ENCODE peak calls at places on chromosome 13, in five cellular contexts. One of them, this sample, is unnamed.
A peak's percentile ranks its signal among the peaks of the same experiment; 100 is the strongest.

GRCh38 chr13:21673592-21674270 is 2.9 kb downstream of the FGF9 start:
- DNase-seq in HCT116: no peak
- DNase-seq in K562: peak; percentile 17
- DNase-seq in SK-N-SH: peak; percentile 83
- DNase-seq in GM12878: no peak
- DNase-seq in this sample: peak; percentile 89

GRCh38 chr13:51826606-51827005 is 18.4 kb downstream of the TMEM272 start:
- DNase-seq in SK-N-SH: no peak
- DNase-seq in GM12878: no peak
- DNase-seq in HCT116: no peak
- DNase-seq in K562: no peak
- DNase-seq in this sample: no peak

GRCh38 chr13:43123856-43124255 is 100.5 kb downstream of the DNAJC15 start:
- DNase-seq in GM12878: no peak
- DNase-seq in HCT116: no peak
- DNase-seq in K562: no peak
- DNase-seq in SK-N-SH: no peak
- DNase-seq in this sample: no peak

GRCh38 chr13:26401069-26401468 is 147.1 kb downstream of the CDK8 start:
- DNase-seq in K562: no peak
- DNase-seq in SK-N-SH: no peak
- DNase-seq in HCT116: no peak
- DNase-seq in GM12878: no peak
- DNase-seq in this sample: no peak

GRCh38 chr13:51942189-51942588 is 69.1 kb downstream of the ATP7B start:
- DNase-seq in SK-N-SH: no peak
- DNase-seq in HCT116: peak; percentile 19
- DNase-seq in GM12878: no peak
- DNase-seq in K562: no peak
- DNase-seq in this sample: no peak

GRCh38 chr13:22271963-22272362 is 601.1 kb downstream of the FGF9 start:
- DNase-seq in HCT116: no peak
- DNase-seq in SK-N-SH: no peak
- DNase-seq in GM12878: no peak
- DNase-seq in K562: no peak
- DNase-seq in this sample: no peak

GRCh38 chr13:75938811-75939525 is 302.8 kb downstream of the LMO7 start:
- DNase-seq in GM12878: no peak
- DNase-seq in SK-N-SH: no peak
- DNase-seq in K562: no peak
- DNase-seq in HCT116: no peak
- DNase-seq in this sample: no peak

GRCh38 chr13:44249439-44249838 is 124.2 kb upstream of the SERP2 start:
- DNase-seq in HCT116: no peak
- DNase-seq in GM12878: no peak
- DNase-seq in K562: no peak
- DNase-seq in SK-N-SH: no peak
- DNase-seq in this sample: peak; percentile 9

GRCh38 chr13:99009987-99010551 is 32.2 kb upstream of the DOCK9 start:
- DNase-seq in HCT116: no peak
- DNase-seq in SK-N-SH: no peak
- DNase-seq in GM12878: no peak
- DNase-seq in K562: no peak
- DNase-seq in this sample: no peak

GRCh38 chr13:78382946-78383542 is 220.3 kb downstream of the POU4F1 start:
- DNase-seq in K562: no peak
- DNase-seq in GM12878: no peak
- DNase-seq in HCT116: no peak
- DNase-seq in SK-N-SH: no peak
- DNase-seq in this sample: no peak

GRCh38 chr13:71780546-71780945 is 86.5 kb downstream of the DACH1 start:
- DNase-seq in GM12878: no peak
- DNase-seq in SK-N-SH: no peak
- DNase-seq in K562: no peak
- DNase-seq in HCT116: no peak
- DNase-seq in this sample: no peak

GRCh38 chr13:107576430-107576829 is 638.9 kb downstream of the LIG4 start:
- DNase-seq in SK-N-SH: no peak
- DNase-seq in HCT116: no peak
- DNase-seq in GM12878: no peak
- DNase-seq in K562: no peak
- DNase-seq in this sample: no peak

GRCh38 chr13:44688652-44689051 is 112.5 kb upstream of the TSC22D1 start:
- DNase-seq in SK-N-SH: no peak
- DNase-seq in K562: no peak
- DNase-seq in GM12878: no peak
- DNase-seq in HCT116: no peak
- DNase-seq in this sample: no peak

GRCh38 chr13:98496966-98497365 is 79.9 kb downstream of the STK24 start:
- DNase-seq in GM12878: no peak
- DNase-seq in SK-N-SH: no peak
- DNase-seq in K562: no peak
- DNase-seq in HCT116: no peak
- DNase-seq in this sample: no peak

GRCh38 chr13:110651726-110652230 is 36.4 kb downstream of the NAXD start:
- DNase-seq in HCT116: no peak
- DNase-seq in K562: no peak
- DNase-seq in SK-N-SH: no peak
- DNase-seq in GM12878: no peak
- DNase-seq in this sample: no peak

GRCh38 chr13:45040626-45041025 is 51.3 kb downstream of the GPALPP1 start:
- DNase-seq in SK-N-SH: no peak
- DNase-seq in HCT116: no peak
- DNase-seq in K562: no peak
- DNase-seq in GM12878: no peak
- DNase-seq in this sample: no peak

GRCh38 chr13:24894972-24895300 is 131.0 kb downstream of the RNF17 start:
- DNase-seq in SK-N-SH: no peak
- DNase-seq in K562: no peak
- DNase-seq in GM12878: no peak
- DNase-seq in HCT116: no peak
- DNase-seq in this sample: no peak

GRCh38 chr13:113413178-113413897 is 40.0 kb downstream of the ADPRHL1 start:
- DNase-seq in K562: no peak
- DNase-seq in GM12878: no peak
- DNase-seq in SK-N-SH: no peak
- DNase-seq in HCT116: no peak
- DNase-seq in this sample: no peak

GRCh38 chr13:71213252-71213821 is 653.7 kb downstream of the DACH1 start:
- DNase-seq in GM12878: no peak
- DNase-seq in SK-N-SH: no peak
- DNase-seq in K562: no peak
- DNase-seq in HCT116: no peak
- DNase-seq in this sample: no peak

GRCh38 chr13:98998831-98999634 is 21.2 kb upstream of the DOCK9 start:
- DNase-seq in HCT116: no peak
- DNase-seq in SK-N-SH: no peak
- DNase-seq in K562: peak; percentile 14
- DNase-seq in GM12878: peak; percentile 41
- DNase-seq in this sample: no peak

GRCh38 chr13:28494861-28495585 is at the start of gene FLT1:
- DNase-seq in K562: no peak
- DNase-seq in HCT116: no peak
- DNase-seq in SK-N-SH: peak; percentile 41
- DNase-seq in GM12878: no peak
- DNase-seq in this sample: peak; percentile 33

GRCh38 chr13:112871742-112872141 is 97.3 kb upstream of the MCF2L start:
- DNase-seq in HCT116: no peak
- DNase-seq in GM12878: no peak
- DNase-seq in SK-N-SH: no peak
- DNase-seq in K562: no peak
- DNase-seq in this sample: no peak

GRCh38 chr13:27022571-27023311 is 148.9 kb downstream of the USP12 start:
- DNase-seq in HCT116: no peak
- DNase-seq in GM12878: no peak
- DNase-seq in SK-N-SH: no peak
- DNase-seq in K562: peak; percentile 52
- DNase-seq in this sample: no peak

GRCh38 chr13:99103536-99103935 is 97.1 kb upstream of the UBAC2 start:
- DNase-seq in K562: no peak
- DNase-seq in SK-N-SH: peak; percentile 19
- DNase-seq in HCT116: no peak
- DNase-seq in GM12878: no peak
- DNase-seq in this sample: no peak

DNA sequence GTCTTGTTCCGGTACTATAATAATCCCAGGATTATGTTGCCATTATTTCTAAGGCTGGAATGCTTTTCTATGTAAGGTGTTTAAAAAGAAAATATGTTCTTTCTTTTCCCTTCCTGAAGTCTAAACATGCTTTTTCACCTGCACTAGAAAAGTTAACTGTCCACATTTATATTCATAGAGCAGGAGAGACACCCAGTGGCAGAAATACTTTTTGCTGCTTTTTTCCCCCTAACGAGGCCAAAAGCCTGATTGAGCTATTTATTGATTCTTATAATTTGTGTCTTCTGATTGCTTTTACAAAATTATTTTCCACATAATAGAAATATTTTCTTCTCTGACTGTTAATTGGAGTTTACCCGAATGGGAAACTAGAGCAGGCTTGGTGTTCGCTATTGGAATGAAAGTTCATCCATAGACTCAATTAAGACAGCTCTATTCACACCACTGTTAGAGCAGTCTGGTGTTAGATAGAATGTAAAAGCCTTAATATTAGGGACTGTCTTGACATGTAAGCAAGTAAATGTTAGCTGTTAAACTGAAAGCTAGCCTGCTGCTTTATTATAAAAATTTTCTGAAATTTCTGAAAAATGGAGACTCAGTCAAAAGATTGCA is 15.8 kb downstream of the GPR180 start:
- DNase-seq in GM12878: no peak
- DNase-seq in SK-N-SH: peak; percentile 32
- DNase-seq in HCT116: no peak
- DNase-seq in K562: peak; percentile 37
- DNase-seq in this sample: peak; percentile 44
- TF ChIP-seq JUND in GM12878: no peak
- TF ChIP-seq JUND in SK-N-SH: no peak
- TF ChIP-seq JUND in HCT116: no peak
- TF ChIP-seq JUND in K562: no peak
- TF ChIP-seq JUND in this sample: no peak

GRCh38 chr13:84651288-84651687 is 769.0 kb upstream of the SLITRK1 start:
- DNase-seq in K562: no peak
- DNase-seq in GM12878: no peak
- DNase-seq in SK-N-SH: no peak
- DNase-seq in HCT116: no peak
- DNase-seq in this sample: peak; percentile 2

GRCh38 chr13:84655677-84656076 is 773.4 kb upstream of the SLITRK1 start:
- DNase-seq in HCT116: no peak
- DNase-seq in K562: no peak
- DNase-seq in SK-N-SH: no peak
- DNase-seq in GM12878: no peak
- DNase-seq in this sample: no peak

GRCh38 chr13:84653915-84654534 is 771.8 kb upstream of the SLITRK1 start:
- DNase-seq in HCT116: no peak
- DNase-seq in K562: no peak
- DNase-seq in GM12878: no peak
- DNase-seq in SK-N-SH: no peak
- DNase-seq in this sample: no peak

GRCh38 chr13:84658881-84659661 is 776.8 kb upstream of the SLITRK1 start:
- DNase-seq in GM12878: no peak
- DNase-seq in K562: no peak
- DNase-seq in SK-N-SH: no peak
- DNase-seq in HCT116: no peak
- DNase-seq in this sample: no peak

DNA sequence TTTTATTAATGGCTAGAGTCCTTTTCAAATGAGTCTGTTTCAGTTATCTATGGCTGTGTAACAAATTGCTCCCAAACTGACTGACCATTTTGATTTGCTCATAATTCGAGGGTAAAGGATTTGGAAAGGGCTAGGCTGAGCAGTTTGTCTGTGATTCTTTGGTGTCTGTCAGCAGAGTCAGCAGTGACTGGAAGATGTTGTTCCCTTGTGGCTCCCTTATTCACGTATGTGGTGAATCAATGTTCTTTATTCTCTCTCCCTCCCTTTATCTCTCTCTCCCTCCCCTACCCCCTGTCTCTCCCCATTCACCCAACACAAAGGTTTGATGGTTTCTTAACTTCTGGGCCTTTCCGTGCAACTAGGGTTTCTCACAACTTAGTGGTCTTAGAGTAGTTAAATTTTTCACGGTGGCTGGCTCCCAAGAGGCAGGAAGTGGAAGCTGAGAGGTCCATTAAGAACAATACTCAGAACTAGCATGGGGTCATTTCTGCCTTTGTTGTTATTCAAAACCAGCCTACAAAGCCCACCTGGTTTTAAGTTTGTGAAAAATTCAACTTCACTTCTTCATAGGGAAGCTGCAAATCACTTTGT is 772.5 kb upstream of the SLITRK1 start:
- DNase-seq in SK-N-SH: no peak
- DNase-seq in HCT116: no peak
- DNase-seq in K562: no peak
- DNase-seq in GM12878: no peak
- DNase-seq in this sample: no peak
- TF ChIP-seq JUND in SK-N-SH: no peak
- TF ChIP-seq JUND in HCT116: no peak
- TF ChIP-seq JUND in K562: no peak
- TF ChIP-seq JUND in GM12878: no peak
- TF ChIP-seq JUND in this sample: no peak

GRCh38 chr13:81383441-81383840 is 1042.5 kb upstream of the SPRY2 start:
- DNase-seq in GM12878: no peak
- DNase-seq in SK-N-SH: no peak
- DNase-seq in K562: no peak
- DNase-seq in HCT116: no peak
- DNase-seq in this sample: no peak

GRCh38 chr13:81379183-81379582 is 1038.3 kb upstream of the SPRY2 start:
- DNase-seq in K562: no peak
- DNase-seq in HCT116: no peak
- DNase-seq in SK-N-SH: no peak
- DNase-seq in GM12878: no peak
- DNase-seq in this sample: no peak

GRCh38 chr13:81377926-81378325 is 1037.0 kb upstream of the SPRY2 start:
- DNase-seq in K562: no peak
- DNase-seq in GM12878: no peak
- DNase-seq in HCT116: no peak
- DNase-seq in SK-N-SH: no peak
- DNase-seq in this sample: no peak

GRCh38 chr13:81382236-81382635 is 1041.3 kb upstream of the SPRY2 start:
- DNase-seq in GM12878: no peak
- DNase-seq in K562: no peak
- DNase-seq in HCT116: no peak
- DNase-seq in SK-N-SH: no peak
- DNase-seq in this sample: no peak

GRCh38 chr13:81381560-81381959 is 1040.6 kb upstream of the SPRY2 start:
- DNase-seq in HCT116: no peak
- DNase-seq in GM12878: no peak
- DNase-seq in SK-N-SH: no peak
- DNase-seq in K562: no peak
- DNase-seq in this sample: no peak
- TF ChIP-seq JUND in HCT116: no peak
- TF ChIP-seq JUND in GM12878: no peak
- TF ChIP-seq JUND in SK-N-SH: no peak
- TF ChIP-seq JUND in K562: no peak
- TF ChIP-seq JUND in this sample: no peak

DNA sequence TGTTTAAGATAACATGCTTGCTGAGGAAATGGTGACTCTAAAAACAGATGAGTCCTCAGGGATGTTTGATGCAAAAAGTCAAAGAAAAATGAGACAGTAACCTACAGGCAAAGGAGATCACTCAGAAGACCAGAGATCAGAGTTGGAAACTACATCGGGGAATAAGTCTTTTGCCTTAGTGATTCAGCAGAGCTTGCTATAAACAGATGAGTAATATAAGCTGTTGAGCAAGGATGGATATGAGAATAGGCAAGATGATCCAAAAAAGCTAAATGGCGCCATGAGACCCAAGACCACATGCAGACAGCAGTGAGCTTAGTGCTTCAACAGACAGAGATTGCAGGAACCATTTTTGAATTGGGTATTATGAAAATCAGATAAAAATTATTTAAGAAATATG is 168.6 kb downstream of the POSTN start:
- DNase-seq in K562: no peak
- DNase-seq in SK-N-SH: no peak
- DNase-seq in HCT116: no peak
- DNase-seq in GM12878: no peak
- DNase-seq in this sample: no peak
- TF ChIP-seq JUND in K562: no peak
- TF ChIP-seq JUND in SK-N-SH: no peak
- TF ChIP-seq JUND in HCT116: no peak
- TF ChIP-seq JUND in GM12878: no peak
- TF ChIP-seq JUND in this sample: no peak

This sample was measured in T47D.